ENCODE peak calls at places on chromosomes 7 and 10, in seven cellular contexts. V is substantia nigra; P is A549; Y is neural progenitor cell; X is CD8-positive, alpha-beta memory T cell; G is left ventricle myocardium inferior; Z is heart left ventricle. E is an unnamed sample.

GRCh38 chr7:15046851-15047250 is 144.3 kb upstream of the DGKB start:
- DNase-seq in G (no peak), V (no peak), P (no peak), Y (no peak), Z (no peak), X (no peak), E (no peak)

GRCh38 chr7:134802762-134803161 is 23.3 kb downstream of the CALD1 start:
- DNase-seq in Y (no peak), G (no peak), V (no peak), X (no peak), P (no peak), Z (no peak), E (no peak)

GRCh38 chr7:157552295-157552993 is 215.6 kb downstream of the DNAJB6 start:
- DNase-seq in P (no peak), V (no peak), G (no peak), Z (no peak), X (no peak), Y (no peak), E (no peak)

GRCh38 chr10:114478281-114478680 is 74.0 kb upstream of the AFAP1L2 start:
- DNase-seq in X (no peak), V (no peak), Y (no peak), G (no peak), P (no peak), Z (no peak), E (no peak)

GRCh38 chr10:111926286-111926685 is 257.3 kb downstream of the GPAM start:
- DNase-seq in Y (no peak), X (no peak), P (no peak), G (no peak), V (no peak), Z (no peak), E (no peak)

GRCh38 chr7:152579070-152579469 is 96.9 kb downstream of the XRCC2 start:
- DNase-seq in P (no peak), Y (no peak), X (no peak), V (no peak), Z (no peak), G (no peak), E (no peak)

GRCh38 chr7:141697211-141697871 is 4.6 kb downstream of the DENND11 start:
- DNase-seq in G (no peak), P (no peak), V (no peak), Y (no peak), X (no peak), Z (no peak), E (no peak)

GRCh38 chr10:20890491-20891337 is 6.4 kb downstream of the NEBL start:
- DNase-seq in P (no peak), X (no peak), G (no peak), V (no peak), Y (no peak), Z (no peak), E (no peak)

GRCh38 chr10:64116731-64117130 is 595.5 kb downstream of the REEP3 start:
- DNase-seq in Z (no peak), G (no peak), V (no peak), X (no peak), Y (no peak), P (no peak), E (peak; percentile 6)

GRCh38 chr10:5540886-5541285 is 16.1 kb downstream of the CALML3 start:
- DNase-seq in Y (no peak), V (no peak), X (peak; percentile 15), G (no peak), P (no peak), Z (no peak), E (no peak)

GRCh38 chr7:88317422-88317821 is 10.7 kb upstream of the STEAP4 start:
- DNase-seq in P (no peak), X (no peak), G (no peak), Z (no peak), Y (no peak), V (no peak), E (peak; percentile 44)

GRCh38 chr10:66176772-66177171 is 749.1 kb upstream of the LRRTM3 start:
- DNase-seq in Y (no peak), X (no peak), V (no peak), Z (no peak), P (no peak), G (no peak), E (no peak)

GRCh38 chr7:135946289-135947055 is 30.7 kb downstream of the MTPN start:
- DNase-seq in P (no peak), V (no peak), G (no peak), X (no peak), Z (no peak), Y (no peak), E (no peak)

GRCh38 chr7:67625257-67625713 is 628.7 kb downstream of the TYW1 start:
- DNase-seq in V (peak; percentile 26), Y (peak; percentile 95), P (peak; percentile 76), Z (peak; percentile 83), G (peak; percentile 79), X (no peak), E (no peak)

GRCh38 chr7:91915401-91916067 is 25.1 kb upstream of the AKAP9 start:
- DNase-seq in G (no peak), V (no peak), X (no peak), Z (no peak), Y (no peak), P (no peak), E (no peak)

GRCh38 chr7:126842451-126842850 is 410.3 kb downstream of the GRM8 start:
- DNase-seq in Y (no peak), Z (no peak), V (no peak), G (no peak), X (no peak), P (no peak), E (no peak)

GRCh38 chr10:85524001-85524400 is 842.6 kb downstream of the GRID1 start:
- DNase-seq in X (no peak), Z (no peak), P (no peak), V (no peak), Y (no peak), G (no peak), E (no peak)

GRCh38 chr7:142954680-142955268 is 7.4 kb downstream of the KEL start:
- DNase-seq in Z (no peak), Y (no peak), X (no peak), G (no peak), V (no peak), P (no peak), E (no peak)

GRCh38 chr7:77351539-77352004 is 64.6 kb downstream of the GSAP start:
- DNase-seq in Y (no peak), G (peak; percentile 28), P (no peak), Z (peak; percentile 51), X (peak; percentile 74), V (no peak), E (no peak)

GRCh38 chr10:69124558-69125121 is 662 bp downstream of the VPS26A start:
- DNase-seq in X (peak; percentile 67), Y (peak; percentile 50), G (peak; percentile 34), Z (peak; percentile 63), V (peak; percentile 2), P (peak; percentile 35), E (no peak)

GRCh38 chr7:99035723-99036530 is 108.0 kb downstream of the SMURF1 start:
- DNase-seq in V (no peak), X (no peak), Y (no peak), P (no peak), G (no peak), Z (no peak), E (no peak)

GRCh38 chr7:116630932-116631449 is 41.0 kb upstream of the MET start:
- DNase-seq in G (peak; percentile 43), Y (peak; percentile 26), P (peak; percentile 86), V (no peak), Z (peak; percentile 79), X (no peak), E (peak; percentile 96)

GRCh38 chr10:78596556-78596955 is 472.2 kb upstream of the ZMIZ1 start:
- DNase-seq in Z (no peak), Y (no peak), P (no peak), V (no peak), X (no peak), G (no peak), E (no peak)
- H3K27ac ChIP-seq in Z (no peak overlapping the region), Y (no peak overlapping the region), P (no peak overlapping the region), V (no peak overlapping the region), X (no peak overlapping the region), G (no peak overlapping the region), E (no peak overlapping the region)

GRCh38 chr7:27194002-27194352 is 5.9 kb downstream of the HOXA13 start:
- DNase-seq in P (no peak), Y (no peak), V (no peak), Z (no peak), X (no peak), G (no peak), E (no peak)
- H3K27ac ChIP-seq in P (no peak overlapping the region), Y (no peak overlapping the region), V (no peak overlapping the region), Z (no peak overlapping the region), X (no peak overlapping the region), G (no peak overlapping the region), E (peak overlapping the region; percentile 86)

GRCh38 chr7:2817456-2817855 is 26.7 kb downstream of the GNA12 start:
- DNase-seq in Z (no peak), V (no peak), X (no peak), Y (no peak), G (no peak), P (no peak), E (no peak)
- H3K27ac ChIP-seq in Z (no peak overlapping the region), V (no peak overlapping the region), X (no peak overlapping the region), Y (no peak overlapping the region), G (peak overlapping the region; percentile 61), P (peak overlapping the region; percentile 5), E (no peak overlapping the region)

GRCh38 chr10:30574423-30574796 is 55.1 kb downstream of the LYZL2 start:
- DNase-seq in P (no peak), Z (no peak), G (no peak), Y (no peak), V (no peak), X (no peak), E (no peak)
- H3K27ac ChIP-seq in P (no peak overlapping the region), Z (no peak overlapping the region), G (no peak overlapping the region), Y (no peak overlapping the region), V (no peak overlapping the region), X (no peak overlapping the region), E (no peak overlapping the region)

GRCh38 chr10:67771200-67771599 is 66.8 kb downstream of the DNAJC12 start:
- DNase-seq in Y (no peak), G (no peak), P (no peak), Z (no peak), V (no peak), X (no peak), E (no peak)
- H3K27ac ChIP-seq in Y (no peak overlapping the region), G (no peak overlapping the region), P (no peak overlapping the region), Z (no peak overlapping the region), V (no peak overlapping the region), X (no peak overlapping the region), E (no peak overlapping the region)

GRCh38 chr7:104946338-104946737 is 67.7 kb upstream of the KMT2E start:
- DNase-seq in Z (no peak), G (no peak), V (no peak), P (no peak), Y (no peak), X (no peak), E (no peak)
- H3K27ac ChIP-seq in Z (peak overlapping the region; percentile 92), G (peak overlapping the region; percentile 92), V (no peak overlapping the region), P (no peak overlapping the region), Y (no peak overlapping the region), X (no peak overlapping the region), E (peak overlapping the region; percentile 99)

DNA sequence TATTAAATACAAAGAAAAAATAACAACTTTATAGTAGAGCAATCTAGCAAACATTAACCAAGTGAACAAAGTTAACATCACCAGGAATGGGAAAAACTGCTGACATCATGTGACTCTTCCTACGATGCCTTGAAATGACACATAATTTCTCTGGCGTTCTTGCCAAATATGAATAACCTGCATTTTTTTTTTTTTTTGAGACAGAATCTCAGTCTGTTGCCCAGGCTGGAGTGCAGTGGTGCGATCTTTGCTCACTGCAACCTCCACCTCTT is 126.5 kb upstream of the VKORC1L1 start:
- DNase-seq in P (peak; percentile 23), G (no peak), V (no peak), Z (no peak), Y (no peak), X (no peak), E (no peak)
- H3K27ac ChIP-seq in P (peak overlapping the region; percentile 75), G (no peak overlapping the region), V (no peak overlapping the region), Z (no peak overlapping the region), Y (no peak overlapping the region), X (no peak overlapping the region), E (peak overlapping the region; percentile 73)

GRCh38 chr7:21641546-21641945 is 98.7 kb downstream of the DNAH11 start:
- DNase-seq in X (no peak), G (no peak), P (no peak), V (no peak), Z (no peak), Y (no peak), E (no peak)
- H3K27ac ChIP-seq in X (no peak overlapping the region), G (no peak overlapping the region), P (no peak overlapping the region), V (no peak overlapping the region), Z (no peak overlapping the region), Y (no peak overlapping the region), E (no peak overlapping the region)